ENCODE peak calls at places on chromosomes 12 and 14, in seven cellular contexts. E is stimulated activated CD8-positive, alpha-beta memory T cell treated with anti-CD3 and anti-CD28 coated beads, Interleukin-12 subunit alpha, Interleukin-12 subunit beta, amount 100 ng/mL, for 4 hours; N is ovary; H is activated naive CD8-positive, alpha-beta T cell treated with anti-CD3 and anti-CD28 coated beads for 36 hours; O is T-helper 2 cell; C is NCI-H510A treated with DMSO at 0.1 percent for 48 hours; K is EL. Q is an unnamed sample.

GRCh38 chr12:77754086-77754485 is 76.6 kb upstream of the NAV3 start:
- DNase-seq in E (no peak), N (no peak), H (no peak), O (no peak), C (no peak), K (no peak), Q (no peak)

GRCh38 chr14:68884031-68885030 is 91.5 kb upstream of the ZFP36L1 start:
- DNase-seq in E (no peak), N (no peak), H (no peak), O (no peak), C (no peak), K (peak; percentile 77), Q (peak; percentile 48)

GRCh38 chr14:95490127-95490526 is 26.3 kb downstream of the SYNE3 start:
- DNase-seq in E (no peak), N (no peak), H (no peak), O (no peak), C (no peak), K (no peak), Q (no peak)

GRCh38 chr12:119075222-119075787 is 94.0 kb downstream of the SRRM4 start:
- DNase-seq in E (no peak), N (no peak), H (no peak), O (no peak), C (no peak), K (no peak), Q (no peak)

GRCh38 chr12:111429760-111430417 is 24.2 kb downstream of the SH2B3 start:
- DNase-seq in E (no peak), N (no peak), H (peak; percentile 80), O (peak; percentile 50), C (no peak), K (no peak), Q (no peak)

GRCh38 chr14:36647827-36648753 is 13.6 kb upstream of the PAX9 start:
- DNase-seq in E (no peak), N (no peak), H (no peak), O (no peak), C (peak; percentile 83), K (peak; percentile 34), Q (no peak)

GRCh38 chr14:61433169-61433568 is 111.8 kb downstream of the PRKCH start:
- DNase-seq in E (no peak), N (no peak), H (no peak), O (no peak), C (no peak), K (peak; percentile 9), Q (no peak)

GRCh38 chr14:36818794-36819384 is 157.2 kb downstream of the PAX9 start:
- DNase-seq in E (no peak), N (no peak), H (no peak), O (no peak), C (no peak), K (peak; percentile 2), Q (no peak)

GRCh38 chr14:101008631-101009336 is 105.3 kb upstream of the RTL1 start:
- DNase-seq in E (no peak), N (no peak), H (no peak), O (no peak), C (no peak), K (peak; percentile 15), Q (no peak)

GRCh38 chr12:106417926-106418910 is 60.7 kb downstream of the POLR3B start:
- DNase-seq in E (no peak), N (no peak), H (no peak), O (no peak), C (no peak), K (peak; percentile 79), Q (no peak)

GRCh38 chr12:63045020-63045860 is 105.8 kb downstream of the AVPR1A start:
- DNase-seq in E (no peak), N (no peak), H (no peak), O (no peak), C (no peak), K (peak; percentile 95), Q (no peak)

GRCh38 chr14:96205994-96206392 is 1.4 kb downstream of the BDKRB2 start:
- DNase-seq in E (no peak), N (no peak), H (no peak), O (no peak), C (no peak), K (no peak), Q (no peak)